ENCODE peak calls at places on chromosomes 4 and X, in five cellular contexts. One of them, this sample, is unnamed.

GRCh38 chr4:160193787-160194186 is 1090.9 kb downstream of the RAPGEF2 start:
- DNase-seq in ureter: no peak
- DNase-seq in fibroblast of the aortic adventitia: no peak
- DNase-seq in GM10248: no peak
- DNase-seq in brain microvascular endothelial cell: no peak
- DNase-seq in this sample: no peak

GRCh38 chr4:70629469-70630090 is 1.0 kb downstream of the ENAM start:
- DNase-seq in brain microvascular endothelial cell: no peak
- DNase-seq in fibroblast of the aortic adventitia: no peak
- DNase-seq in ureter: no peak
- DNase-seq in GM10248: no peak
- DNase-seq in this sample: no peak

GRCh38 chrX:17812763-17813162 is 48.3 kb downstream of the RAI2 start:
- DNase-seq in fibroblast of the aortic adventitia: peak; percentile 49
- DNase-seq in brain microvascular endothelial cell: no peak
- DNase-seq in GM10248: no peak
- DNase-seq in ureter: no peak
- DNase-seq in this sample: peak; percentile 42

GRCh38 chrX:132775230-132775823 is 183.1 kb downstream of the HS6ST2 start:
- DNase-seq in fibroblast of the aortic adventitia: no peak
- DNase-seq in GM10248: no peak
- DNase-seq in ureter: no peak
- DNase-seq in brain microvascular endothelial cell: no peak
- DNase-seq in this sample: no peak

GRCh38 chrX:10979956-10980355 is 131.2 kb upstream of the HCCS start:
- DNase-seq in brain microvascular endothelial cell: no peak
- DNase-seq in fibroblast of the aortic adventitia: no peak
- DNase-seq in GM10248: no peak
- DNase-seq in ureter: no peak
- DNase-seq in this sample: no peak

GRCh38 chr4:48018112-48018511 is 1.5 kb downstream of the NIPAL1 start:
- DNase-seq in fibroblast of the aortic adventitia: no peak
- DNase-seq in GM10248: no peak
- DNase-seq in ureter: no peak
- DNase-seq in brain microvascular endothelial cell: no peak
- DNase-seq in this sample: no peak

GRCh38 chrX:94389044-94389443 is 715.0 kb downstream of the FAM133A start:
- DNase-seq in ureter: no peak
- DNase-seq in brain microvascular endothelial cell: no peak
- DNase-seq in fibroblast of the aortic adventitia: no peak
- DNase-seq in GM10248: no peak
- DNase-seq in this sample: no peak

GRCh38 chrX:25278341-25278740 is 262.6 kb upstream of the ARX start:
- DNase-seq in GM10248: no peak
- DNase-seq in fibroblast of the aortic adventitia: no peak
- DNase-seq in ureter: no peak
- DNase-seq in brain microvascular endothelial cell: no peak
- DNase-seq in this sample: no peak

GRCh38 chr4:173397604-173398003 is 1.3 kb downstream of the SCRG1 start:
- DNase-seq in ureter: no peak
- DNase-seq in brain microvascular endothelial cell: no peak
- DNase-seq in fibroblast of the aortic adventitia: peak; percentile 6
- DNase-seq in GM10248: no peak
- DNase-seq in this sample: no peak

GRCh38 chr4:127936974-127937373 is 28.0 kb downstream of the MFSD8 start:
- DNase-seq in GM10248: no peak
- DNase-seq in ureter: no peak
- DNase-seq in brain microvascular endothelial cell: peak; percentile 4
- DNase-seq in fibroblast of the aortic adventitia: peak; percentile 52
- DNase-seq in this sample: peak; percentile 14

This sample was measured in fibroblast of mammary gland.